ENCODE peak calls at places on chromosomes 2 and 18, in eight cellular contexts. Q is psoas muscle, C is Panc1, G is Calu3, T is Right ventricle myocardium superior, H is transverse colon, Y is nephron progenitor cell, J is amygdala. E is an unnamed sample.

GRCh38 chr2:173054466-173054865 is 21.2 kb upstream of the MAP3K20 start:
- DNase-seq in Q (no peak), C (no peak), G (no peak), T (no peak), H (no peak), Y (no peak), J (no peak), E (no peak)

GRCh38 chr18:74995404-74995737 is 213.6 kb downstream of the PTGR3 start:
- DNase-seq in Q (no peak), C (no peak), G (no peak), T (no peak), H (no peak), Y (no peak), J (no peak), E (no peak)

GRCh38 chr2:132489150-132489549 is 72.5 kb downstream of the GPR39 start:
- DNase-seq in Q (no peak), C (no peak), G (no peak), T (peak; percentile 44), H (no peak), Y (peak; percentile 91), J (no peak), E (no peak)

GRCh38 chr2:43224571-43225092 is 1.8 kb downstream of the ZFP36L2 start:
- DNase-seq in Q (peak; percentile 71), C (no peak), G (peak; percentile 45), T (peak; percentile 67), H (no peak), Y (peak; percentile 60), J (no peak), E (no peak)

GRCh38 chr18:48953096-48953706 is 2.4 kb upstream of the SMAD7 start:
- DNase-seq in Q (no peak), C (no peak), G (no peak), T (no peak), H (no peak), Y (no peak), J (no peak), E (no peak)

GRCh38 chr18:68916734-68917133 is 118.9 kb downstream of the CCDC102B start:
- DNase-seq in Q (no peak), C (peak; percentile 7), G (peak; percentile 11), T (no peak), H (no peak), Y (no peak), J (no peak), E (no peak)

GRCh38 chr2:239579081-239579480 is 178.3 kb upstream of the HDAC4 start:
- DNase-seq in Q (peak; percentile 22), C (no peak), G (no peak), T (no peak), H (no peak), Y (no peak), J (no peak), E (no peak)

GRCh38 chr2:227606476-227606875 is 7.8 kb downstream of the SCYGR2 start:
- DNase-seq in Q (no peak), C (no peak), G (no peak), T (no peak), H (no peak), Y (no peak), J (no peak), E (no peak)

GRCh38 chr2:177783835-177784448 is 288.6 kb downstream of the PDE11A start:
- DNase-seq in Q (no peak), C (no peak), G (peak; percentile 31), T (no peak), H (no peak), Y (no peak), J (no peak), E (no peak)

GRCh38 chr2:127615511-127616166 is 30.3 kb upstream of the GPR17 start:
- DNase-seq in Q (no peak), C (no peak), G (no peak), T (no peak), H (peak; percentile 3), Y (no peak), J (no peak), E (no peak)

GRCh38 chr2:205802069-205802468 is 119.8 kb downstream of the NRP2 start:
- DNase-seq in Q (no peak), C (no peak), G (no peak), T (no peak), H (no peak), Y (no peak), J (no peak), E (no peak)

GRCh38 chr2:96107883-96108551 is 8.4 kb downstream of the ADRA2B start:
- DNase-seq in Q (no peak), C (no peak), G (no peak), T (no peak), H (no peak), Y (no peak), J (no peak), E (no peak)

GRCh38 chr2:64359892-64360657 is 93.9 kb upstream of the LGALSL start:
- DNase-seq in Q (peak; percentile 83), C (peak; percentile 91), G (peak; percentile 86), T (peak; percentile 74), H (peak; percentile 84), Y (no peak), J (no peak), E (peak; percentile 81)

GRCh38 chr2:177174456-177174855 is 38.1 kb upstream of the HNRNPA3 start:
- DNase-seq in Q (no peak), C (no peak), G (no peak), T (no peak), H (no peak), Y (no peak), J (no peak), E (no peak)

GRCh38 chr18:74897971-74898657 is 300.4 kb downstream of the ZNF407 start:
- DNase-seq in Q (no peak), C (no peak), G (no peak), T (no peak), H (no peak), Y (no peak), J (no peak), E (no peak)

GRCh38 chr2:171741189-171741588 is 53.9 kb downstream of the DYNC1I2 start:
- DNase-seq in Q (no peak), C (no peak), G (no peak), T (no peak), H (no peak), Y (no peak), J (no peak), E (no peak)

GRCh38 chr2:101418704-101419663 is 31.7 kb upstream of the CREG2 start:
- DNase-seq in Q (no peak), C (peak; percentile 33), G (peak; percentile 67), T (no peak), H (peak; percentile 44), Y (peak; percentile 32), J (no peak), E (peak; percentile 73)

GRCh38 chr2:220166616-220167015 is 539.2 kb downstream of the SLC4A3 start:
- DNase-seq in Q (no peak), C (no peak), G (no peak), T (no peak), H (no peak), Y (no peak), J (no peak), E (no peak)

GRCh38 chr2:127134235-127134634 is 27.3 kb upstream of the BIN1 start:
- DNase-seq in Q (no peak), C (no peak), G (no peak), T (no peak), H (no peak), Y (no peak), J (no peak), E (no peak)

GRCh38 chr2:239831272-239831731 is 193.8 kb downstream of the NDUFA10 start:
- DNase-seq in Q (no peak), C (no peak), G (no peak), T (no peak), H (no peak), Y (peak; percentile 26), J (no peak), E (peak; percentile 9)

GRCh38 chr18:45690975-45691815 is 32.8 kb upstream of the SLC14A1 start:
- DNase-seq in Q (peak; percentile 78), C (peak; percentile 53), G (peak; percentile 83), T (peak; percentile 80), H (peak; percentile 79), Y (peak; percentile 87), J (peak; percentile 44), E (peak; percentile 86)

GRCh38 chr2:44551001-44551400 is 189.3 kb downstream of the CAMKMT start:
- DNase-seq in Q (no peak), C (no peak), G (no peak), T (no peak), H (no peak), Y (no peak), J (no peak), E (no peak)

GRCh38 chr2:160347269-160347863 is 146.2 kb downstream of the RBMS1 start:
- DNase-seq in Q (no peak), C (no peak), G (no peak), T (no peak), H (no peak), Y (no peak), J (no peak), E (no peak)

GRCh38 chr18:9417081-9417841 is 58.1 kb upstream of the RALBP1 start:
- DNase-seq in Q (peak; percentile 65), C (no peak), G (peak; percentile 57), T (peak; percentile 55), H (no peak), Y (no peak), J (no peak), E (peak; percentile 19)

GRCh38 chr2:33136056-33136455 is 189.3 kb downstream of the LTBP1 start:
- DNase-seq in Q (no peak), C (no peak), G (no peak), T (no peak), H (no peak), Y (no peak), J (no peak), E (no peak)

GRCh38 chr18:11411021-11411420 is 198.4 kb upstream of the SLC35G4 start:
- DNase-seq in Q (no peak), C (no peak), G (no peak), T (no peak), H (no peak), Y (no peak), J (no peak), E (no peak)

GRCh38 chr18:72672364-72673151 is 128.4 kb upstream of the CBLN2 start:
- DNase-seq in Q (no peak), C (no peak), G (peak; percentile 29), T (no peak), H (no peak), Y (peak; percentile 20), J (no peak), E (no peak)

GRCh38 chr2:152047826-152048476 is 50.9 kb downstream of the CACNB4 start:
- DNase-seq in Q (no peak), C (no peak), G (no peak), T (no peak), H (no peak), Y (no peak), J (no peak), E (no peak)